ENCODE peak calls at places on chromosomes 2 and 18, in seven cellular contexts. One of them, this sample, is unnamed.

GRCh38 chr18:43271593-43272432 is 5.5 kb downstream of the SYT4 start:
- DNase-seq in A549: no peak
- DNase-seq in endothelial cell: peak
- DNase-seq in mesothelial cell of epicardium: no peak
- DNase-seq in CD4-positive, alpha-beta T cell: no peak
- DNase-seq in B cell: no peak
- DNase-seq in tibial artery: no peak
- DNase-seq in this sample: peak

GRCh38 chr2:100919316-100919715 is 82.8 kb upstream of the RPL31 start:
- DNase-seq in B cell: no peak
- DNase-seq in A549: no peak
- DNase-seq in CD4-positive, alpha-beta T cell: no peak
- DNase-seq in tibial artery: no peak
- DNase-seq in mesothelial cell of epicardium: no peak
- DNase-seq in endothelial cell: no peak
- DNase-seq in this sample: peak

GRCh38 chr18:59996370-59996966 is 96.7 kb downstream of the PMAIP1 start:
- DNase-seq in A549: peak
- DNase-seq in B cell: no peak
- DNase-seq in endothelial cell: peak
- DNase-seq in mesothelial cell of epicardium: no peak
- DNase-seq in tibial artery: no peak
- DNase-seq in CD4-positive, alpha-beta T cell: no peak
- DNase-seq in this sample: peak

GRCh38 chr2:128466377-128467175 is 147.9 kb upstream of the HS6ST1 start:
- DNase-seq in endothelial cell: no peak
- DNase-seq in tibial artery: peak
- DNase-seq in A549: no peak
- DNase-seq in CD4-positive, alpha-beta T cell: no peak
- DNase-seq in B cell: no peak
- DNase-seq in mesothelial cell of epicardium: peak
- DNase-seq in this sample: no peak

GRCh38 chr2:227870710-227871374 is 589 bp upstream of the DAW1 start:
- DNase-seq in A549: peak
- DNase-seq in mesothelial cell of epicardium: no peak
- DNase-seq in tibial artery: no peak
- DNase-seq in B cell: no peak
- DNase-seq in CD4-positive, alpha-beta T cell: no peak
- DNase-seq in endothelial cell: no peak
- DNase-seq in this sample: no peak

GRCh38 chr2:17375262-17375661 is 143.0 kb downstream of the RAD51AP2 start:
- DNase-seq in B cell: no peak
- DNase-seq in CD4-positive, alpha-beta T cell: no peak
- DNase-seq in endothelial cell: peak
- DNase-seq in A549: no peak
- DNase-seq in mesothelial cell of epicardium: no peak
- DNase-seq in tibial artery: no peak
- DNase-seq in this sample: no peak

GRCh38 chr2:119431155-119431975 is at the start of gene TMEM37:
- DNase-seq in tibial artery: peak
- DNase-seq in CD4-positive, alpha-beta T cell: no peak
- DNase-seq in mesothelial cell of epicardium: peak
- DNase-seq in B cell: peak
- DNase-seq in endothelial cell: peak
- DNase-seq in A549: peak
- DNase-seq in this sample: peak

GRCh38 chr2:175815537-175815936 is 186.5 kb downstream of the LNPK start:
- DNase-seq in endothelial cell: no peak
- DNase-seq in A549: no peak
- DNase-seq in CD4-positive, alpha-beta T cell: no peak
- DNase-seq in mesothelial cell of epicardium: no peak
- DNase-seq in B cell: no peak
- DNase-seq in tibial artery: no peak
- DNase-seq in this sample: no peak

GRCh38 chr18:36212301-36212977 is 25.1 kb downstream of the MOCOS start:
- DNase-seq in tibial artery: no peak
- DNase-seq in B cell: no peak
- DNase-seq in mesothelial cell of epicardium: no peak
- DNase-seq in A549: no peak
- DNase-seq in CD4-positive, alpha-beta T cell: no peak
- DNase-seq in endothelial cell: no peak
- DNase-seq in this sample: no peak
- TF ChIP-seq CTCF in tibial artery: no peak
- TF ChIP-seq CTCF in B cell: no peak
- TF ChIP-seq CTCF in mesothelial cell of epicardium: no peak
- TF ChIP-seq CTCF in A549: no peak
- TF ChIP-seq CTCF in CD4-positive, alpha-beta T cell: no peak
- TF ChIP-seq CTCF in endothelial cell: no peak
- TF ChIP-seq CTCF in this sample: no peak

DNA sequence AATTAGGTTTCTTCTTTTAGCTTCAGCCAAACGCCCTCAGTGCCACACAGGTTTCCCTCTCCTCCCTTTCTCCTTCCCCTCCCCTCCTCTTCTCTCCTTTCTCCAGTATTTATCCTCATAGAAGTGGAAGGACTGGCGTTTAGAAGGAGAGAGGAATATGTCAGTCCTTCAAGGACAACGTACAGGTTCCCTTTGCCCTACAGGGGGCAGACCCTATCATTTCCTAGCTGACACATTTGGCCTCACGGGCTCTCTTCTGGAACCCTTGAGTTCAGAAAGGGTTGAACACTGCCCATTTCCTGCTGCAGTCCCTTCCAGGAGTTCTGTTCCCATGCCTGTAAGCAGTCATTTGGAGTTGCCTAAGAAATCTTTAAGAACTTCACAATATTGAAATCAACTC is 46.1 kb downstream of the CDCA7 start:
- DNase-seq in CD4-positive, alpha-beta T cell: no peak
- DNase-seq in endothelial cell: peak
- DNase-seq in A549: no peak
- DNase-seq in tibial artery: no peak
- DNase-seq in B cell: no peak
- DNase-seq in mesothelial cell of epicardium: no peak
- DNase-seq in this sample: no peak
- TF ChIP-seq CTCF in CD4-positive, alpha-beta T cell: no peak
- TF ChIP-seq CTCF in endothelial cell: peak
- TF ChIP-seq CTCF in A549: peak
- TF ChIP-seq CTCF in tibial artery: no peak
- TF ChIP-seq CTCF in B cell: peak
- TF ChIP-seq CTCF in mesothelial cell of epicardium: no peak
- TF ChIP-seq CTCF in this sample: peak

GRCh38 chr18:37551249-37551648 is 14.3 kb downstream of the CELF4 start:
- DNase-seq in endothelial cell: no peak
- DNase-seq in A549: no peak
- DNase-seq in tibial artery: no peak
- DNase-seq in CD4-positive, alpha-beta T cell: no peak
- DNase-seq in mesothelial cell of epicardium: no peak
- DNase-seq in B cell: no peak
- DNase-seq in this sample: no peak

GRCh38 chr18:37551846-37552245 is 13.8 kb downstream of the CELF4 start:
- DNase-seq in mesothelial cell of epicardium: no peak
- DNase-seq in tibial artery: no peak
- DNase-seq in A549: no peak
- DNase-seq in endothelial cell: no peak
- DNase-seq in B cell: no peak
- DNase-seq in CD4-positive, alpha-beta T cell: no peak
- DNase-seq in this sample: no peak

GRCh38 chr18:37554399-37554787 is 11.2 kb downstream of the CELF4 start:
- DNase-seq in A549: no peak
- DNase-seq in tibial artery: no peak
- DNase-seq in endothelial cell: no peak
- DNase-seq in CD4-positive, alpha-beta T cell: no peak
- DNase-seq in B cell: no peak
- DNase-seq in mesothelial cell of epicardium: no peak
- DNase-seq in this sample: no peak

GRCh38 chr18:37552296-37552695 is 13.3 kb downstream of the CELF4 start:
- DNase-seq in CD4-positive, alpha-beta T cell: no peak
- DNase-seq in tibial artery: no peak
- DNase-seq in A549: no peak
- DNase-seq in mesothelial cell of epicardium: no peak
- DNase-seq in endothelial cell: no peak
- DNase-seq in B cell: no peak
- DNase-seq in this sample: no peak

GRCh38 chr18:37553633-37554398 is 11.8 kb downstream of the CELF4 start:
- DNase-seq in tibial artery: no peak
- DNase-seq in endothelial cell: peak
- DNase-seq in CD4-positive, alpha-beta T cell: no peak
- DNase-seq in B cell: no peak
- DNase-seq in mesothelial cell of epicardium: no peak
- DNase-seq in A549: no peak
- DNase-seq in this sample: no peak
- TF ChIP-seq CTCF in tibial artery: no peak
- TF ChIP-seq CTCF in endothelial cell: peak
- TF ChIP-seq CTCF in CD4-positive, alpha-beta T cell: no peak
- TF ChIP-seq CTCF in B cell: no peak
- TF ChIP-seq CTCF in mesothelial cell of epicardium: no peak
- TF ChIP-seq CTCF in A549: no peak
- TF ChIP-seq CTCF in this sample: peak

GRCh38 chr18:78677483-78678317 is 301.9 kb upstream of the SALL3 start:
- DNase-seq in endothelial cell: no peak
- DNase-seq in A549: no peak
- DNase-seq in CD4-positive, alpha-beta T cell: no peak
- DNase-seq in tibial artery: no peak
- DNase-seq in B cell: no peak
- DNase-seq in mesothelial cell of epicardium: no peak
- DNase-seq in this sample: no peak
- TF ChIP-seq CTCF in endothelial cell: no peak
- TF ChIP-seq CTCF in A549: no peak
- TF ChIP-seq CTCF in CD4-positive, alpha-beta T cell: no peak
- TF ChIP-seq CTCF in tibial artery: no peak
- TF ChIP-seq CTCF in B cell: no peak
- TF ChIP-seq CTCF in mesothelial cell of epicardium: no peak
- TF ChIP-seq CTCF in this sample: no peak

GRCh38 chr2:219158586-219158985 is 2.0 kb downstream of the NHEJ1 start:
- DNase-seq in B cell: no peak
- DNase-seq in mesothelial cell of epicardium: no peak
- DNase-seq in CD4-positive, alpha-beta T cell: no peak
- DNase-seq in tibial artery: no peak
- DNase-seq in endothelial cell: no peak
- DNase-seq in A549: no peak
- DNase-seq in this sample: no peak

GRCh38 chr2:219163156-219163555 is 2.5 kb upstream of the NHEJ1 start:
- DNase-seq in endothelial cell: no peak
- DNase-seq in A549: no peak
- DNase-seq in mesothelial cell of epicardium: no peak
- DNase-seq in CD4-positive, alpha-beta T cell: no peak
- DNase-seq in tibial artery: no peak
- DNase-seq in B cell: no peak
- DNase-seq in this sample: no peak

GRCh38 chr2:219159771-219160185 is 837 bp downstream of the NHEJ1 start:
- DNase-seq in B cell: no peak
- DNase-seq in tibial artery: no peak
- DNase-seq in mesothelial cell of epicardium: no peak
- DNase-seq in CD4-positive, alpha-beta T cell: no peak
- DNase-seq in endothelial cell: no peak
- DNase-seq in A549: no peak
- DNase-seq in this sample: no peak

GRCh38 chr2:219160186-219161017 is at the start of gene NHEJ1:
- DNase-seq in endothelial cell: peak
- DNase-seq in CD4-positive, alpha-beta T cell: peak
- DNase-seq in tibial artery: peak
- DNase-seq in A549: peak
- DNase-seq in mesothelial cell of epicardium: peak
- DNase-seq in B cell: peak
- DNase-seq in this sample: peak

DNA sequence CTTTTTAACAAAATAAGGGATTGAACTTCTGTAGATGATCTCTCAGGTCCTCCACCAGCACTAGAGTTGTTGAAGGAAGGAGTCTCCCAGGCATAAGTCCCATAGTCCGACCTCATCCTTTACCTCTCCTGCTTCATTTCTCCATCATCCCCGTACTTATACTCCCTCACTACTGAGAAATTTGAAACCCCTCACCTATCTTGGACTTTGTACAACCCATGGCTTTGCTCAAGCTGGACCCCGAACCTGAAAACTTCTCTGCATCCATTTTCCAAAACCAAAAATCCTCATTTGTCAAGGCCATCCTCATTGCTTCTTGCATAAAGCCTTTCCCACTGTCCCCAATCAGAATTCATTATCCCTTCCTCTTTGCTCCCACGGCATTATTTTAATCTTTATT is 482 bp upstream of the NHEJ1 start:
- DNase-seq in A549: no peak
- DNase-seq in CD4-positive, alpha-beta T cell: no peak
- DNase-seq in mesothelial cell of epicardium: no peak
- DNase-seq in endothelial cell: no peak
- DNase-seq in B cell: no peak
- DNase-seq in tibial artery: no peak
- DNase-seq in this sample: no peak
- TF ChIP-seq CTCF in A549: no peak
- TF ChIP-seq CTCF in CD4-positive, alpha-beta T cell: no peak
- TF ChIP-seq CTCF in mesothelial cell of epicardium: no peak
- TF ChIP-seq CTCF in endothelial cell: no peak
- TF ChIP-seq CTCF in B cell: no peak
- TF ChIP-seq CTCF in tibial artery: no peak
- TF ChIP-seq CTCF in this sample: no peak

GRCh38 chr18:38497281-38497680 is 931.7 kb upstream of the CELF4 start:
- DNase-seq in tibial artery: no peak
- DNase-seq in CD4-positive, alpha-beta T cell: no peak
- DNase-seq in endothelial cell: no peak
- DNase-seq in A549: no peak
- DNase-seq in mesothelial cell of epicardium: no peak
- DNase-seq in B cell: no peak
- DNase-seq in this sample: no peak

GRCh38 chr18:38502539-38502938 is 936.9 kb upstream of the CELF4 start:
- DNase-seq in B cell: no peak
- DNase-seq in tibial artery: no peak
- DNase-seq in endothelial cell: no peak
- DNase-seq in mesothelial cell of epicardium: no peak
- DNase-seq in A549: no peak
- DNase-seq in CD4-positive, alpha-beta T cell: no peak
- DNase-seq in this sample: no peak
- TF ChIP-seq CTCF in B cell: no peak
- TF ChIP-seq CTCF in tibial artery: no peak
- TF ChIP-seq CTCF in endothelial cell: no peak
- TF ChIP-seq CTCF in mesothelial cell of epicardium: no peak
- TF ChIP-seq CTCF in A549: no peak
- TF ChIP-seq CTCF in CD4-positive, alpha-beta T cell: no peak
- TF ChIP-seq CTCF in this sample: no peak

This sample was measured in GM10248.